ENCODE peak calls at places on chromosomes 1 and 21, in nine cellular contexts. V is nephron progenitor cell, P is RWPE1, K is AG10803, S is endodermal cell, W is left lung, Y is MM.1S, I is right lobe of liver, L is fibroblast of lung. Q is an unnamed sample.

GRCh38 chr1:109535971-109536491 is 3.6 kb upstream of the GPR61 start:
- DNase-seq in W (no peak), V (no peak), K (no peak), I (no peak), S (no peak), L (no peak), Y (no peak), P (no peak), Q (no peak)

GRCh38 chr1:112713466-112714312 is 1.4 kb downstream of the PPM1J start:
- DNase-seq in V (no peak), L (no peak), K (no peak), I (peak), W (no peak), P (no peak), Y (no peak), S (peak), Q (no peak)

GRCh38 chr1:23751050-23751814 is 8.0 kb downstream of the ELOA start:
- DNase-seq in V (peak), I (no peak), K (peak), W (no peak), L (peak), P (peak), S (peak), Y (peak), Q (no peak)

GRCh38 chr1:224635356-224635755 is 19.2 kb downstream of the CNIH3 start:
- DNase-seq in K (peak), W (no peak), V (no peak), P (peak), S (no peak), L (peak), Y (no peak), I (no peak), Q (no peak)

GRCh38 chr1:33392639-33393038 is 38.3 kb downstream of the PHC2 start:
- DNase-seq in K (peak), S (no peak), L (no peak), W (no peak), Y (no peak), I (no peak), P (no peak), V (no peak), Q (no peak)

GRCh38 chr1:228072658-228073043 is 9.9 kb upstream of the ARF1 start:
- DNase-seq in P (no peak), L (no peak), V (no peak), W (no peak), I (no peak), S (no peak), K (no peak), Y (no peak), Q (peak)

GRCh38 chr1:182784556-182785171 is 4.9 kb upstream of the NPL start:
- DNase-seq in W (no peak), I (no peak), P (peak), S (no peak), V (no peak), K (peak), Y (peak), L (peak), Q (no peak)

GRCh38 chr1:28343405-28343804 is 14.6 kb downstream of the MED18 start:
- DNase-seq in V (no peak), K (peak), W (no peak), I (no peak), L (peak), P (peak), Y (no peak), S (no peak), Q (no peak)

GRCh38 chr1:170273556-170274501 is 128.1 kb downstream of the NTMT2 start:
- DNase-seq in K (peak), V (no peak), I (no peak), Y (no peak), W (no peak), S (no peak), P (no peak), L (no peak), Q (no peak)

GRCh38 chr1:181972256-181972655 is 89.3 kb downstream of the ZNF648 start:
- DNase-seq in I (no peak), L (no peak), Y (no peak), S (no peak), V (no peak), P (no peak), W (no peak), K (no peak), Q (no peak)

GRCh38 chr1:226677121-226678020 is 61.7 kb downstream of the ITPKB start:
- DNase-seq in K (peak), P (peak), L (peak), W (no peak), Y (peak), S (no peak), I (no peak), V (no peak), Q (peak)

GRCh38 chr1:75083848-75084514 is 50.2 kb upstream of the LHX8 start:
- DNase-seq in V (no peak), W (no peak), Y (no peak), I (no peak), P (peak), S (no peak), L (peak), K (peak), Q (no peak)

GRCh38 chr1:1371354-1371740 is 3.7 kb downstream of the AURKAIP1 start:
- DNase-seq in S (no peak), K (peak), L (no peak), P (no peak), Y (no peak), I (no peak), V (no peak), W (peak), Q (no peak)

GRCh38 chr1:42993631-42994121 is 35.0 kb upstream of the SLC2A1 start:
- DNase-seq in Y (no peak), W (no peak), P (no peak), I (no peak), S (peak), K (no peak), L (no peak), V (no peak), Q (peak)

GRCh38 chr1:225318706-225319575 is 108.9 kb downstream of the LBR start:
- DNase-seq in W (no peak), V (peak), P (peak), K (peak), L (peak), I (no peak), Y (peak), S (peak), Q (no peak)

GRCh38 chr1:20625176-20626097 is 7.8 kb upstream of the PINK1 start:
- DNase-seq in K (no peak), P (no peak), L (no peak), I (no peak), W (no peak), S (peak), V (no peak), Y (no peak), Q (no peak)

GRCh38 chr1:178612261-178612660 is 99.4 kb downstream of the TEX35 start:
- DNase-seq in S (no peak), L (peak), P (peak), V (no peak), W (no peak), K (peak), I (no peak), Y (no peak), Q (no peak)

GRCh38 chr1:201584510-201584991 is 45.6 kb downstream of the NAV1 start:
- DNase-seq in Y (no peak), P (no peak), I (no peak), V (no peak), S (no peak), L (peak), W (no peak), K (peak), Q (no peak)

GRCh38 chr1:211576717-211577116 is 2.2 kb downstream of the SLC30A1 start:
- DNase-seq in P (no peak), W (no peak), K (no peak), V (no peak), I (no peak), S (no peak), L (no peak), Y (no peak), Q (no peak)

GRCh38 chr1:157140068-157140588 is 1.9 kb upstream of the ETV3 start:
- DNase-seq in S (no peak), V (no peak), P (no peak), I (no peak), Y (no peak), W (no peak), L (no peak), K (no peak), Q (no peak)

GRCh38 chr21:41932191-41932575 is 21.6 kb downstream of the C2CD2 start:
- DNase-seq in K (peak), Y (no peak), L (peak), W (no peak), P (peak), I (no peak), V (no peak), S (no peak), Q (no peak)

GRCh38 chr1:227929746-227930472 is 17.8 kb downstream of the WNT9A start:
- DNase-seq in L (no peak), I (no peak), Y (no peak), P (no peak), K (no peak), W (peak), S (no peak), V (no peak), Q (no peak)

DNA sequence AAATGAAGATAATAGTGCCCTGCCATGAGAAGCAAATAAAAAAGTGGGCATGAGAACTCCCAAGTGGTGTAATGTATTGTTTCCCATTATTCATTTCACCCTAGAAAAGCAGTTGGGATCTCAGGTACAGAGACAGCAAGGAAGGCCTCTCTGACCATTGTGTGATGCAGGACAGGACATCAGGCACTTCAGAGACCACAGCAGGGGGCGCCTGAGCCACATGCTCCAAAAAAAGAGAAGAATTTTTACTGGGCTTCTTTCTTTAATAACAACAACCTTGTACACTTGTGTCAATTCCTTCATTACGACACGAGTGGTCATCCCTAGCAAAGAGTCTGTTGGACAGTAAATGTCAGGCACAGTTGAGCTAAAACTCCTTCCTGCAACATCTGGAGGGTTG is 533.3 kb downstream of the OMA1 start:
- DNase-seq in S (peak), L (no peak), V (peak), I (no peak), W (no peak), Y (no peak), P (no peak), K (no peak), Q (no peak)
- TF ChIP-seq CTCF in S (peak), L (no peak), V (peak), I (peak), W (no peak), Y (no peak), P (no peak), K (no peak), Q (no peak)

DNA sequence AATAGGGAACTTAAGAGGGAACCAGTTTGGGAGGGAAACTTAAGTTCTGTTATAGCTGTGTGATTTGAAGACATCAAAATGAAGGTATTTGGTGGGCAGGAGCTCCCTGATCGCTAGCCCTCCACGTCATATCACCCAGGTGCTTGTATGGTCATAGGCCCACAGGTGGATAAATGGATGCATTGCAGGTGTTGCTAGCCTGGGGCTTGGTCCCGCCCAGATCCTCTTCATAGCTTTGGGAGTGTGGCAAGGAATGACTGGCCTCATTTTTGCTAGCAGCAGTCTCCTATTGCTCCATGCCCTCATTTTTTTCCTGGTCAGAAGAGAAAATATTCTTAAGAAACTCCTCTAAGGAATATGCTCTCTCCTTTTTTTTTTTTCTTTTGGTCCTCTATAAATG is 11.3 kb downstream of the GNPAT start:
- DNase-seq in W (no peak), S (peak), V (no peak), I (no peak), P (peak), L (no peak), K (no peak), Y (no peak), Q (no peak)
- TF ChIP-seq CTCF in W (no peak), S (peak), V (no peak), I (no peak), P (no peak), L (no peak), K (no peak), Y (no peak), Q (no peak)

DNA sequence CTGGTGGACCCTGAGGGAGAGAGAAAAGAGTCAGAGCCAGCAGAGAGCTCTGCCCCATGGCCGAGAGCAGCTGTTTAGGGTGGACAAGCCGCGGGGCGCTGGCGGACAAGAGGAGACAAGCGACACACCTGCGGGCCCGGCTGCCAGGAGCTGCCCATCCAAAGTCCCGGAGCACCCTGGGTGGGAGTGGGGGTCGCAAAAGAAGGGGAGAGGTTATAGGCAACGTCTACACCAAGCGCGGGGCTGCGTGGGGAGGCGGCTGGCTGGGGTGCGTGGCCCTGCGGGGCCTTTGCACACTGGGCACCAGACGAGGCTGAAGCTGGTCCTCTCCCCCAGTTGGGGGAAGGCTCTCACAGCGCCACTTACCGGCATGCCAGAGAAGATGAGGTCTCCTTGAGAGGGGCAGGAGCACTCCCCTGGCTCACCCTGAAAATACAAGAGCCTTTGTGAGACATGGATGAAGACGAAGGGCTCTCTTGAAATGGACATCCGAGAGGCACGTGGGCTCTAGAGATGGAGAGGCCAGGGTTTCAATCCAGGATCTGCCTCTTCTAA is 24.1 kb downstream of the COL16A1 start:
- DNase-seq in I (no peak), S (no peak), L (no peak), V (no peak), W (no peak), K (no peak), Y (no peak), P (no peak), Q (no peak)
- TF ChIP-seq CTCF in I (no peak), S (peak), L (no peak), V (no peak), W (no peak), K (no peak), Y (no peak), P (no peak), Q (no peak)

GRCh38 chr1:119448112-119448511 is 33.2 kb downstream of the HSD3B2 start:
- DNase-seq in L (no peak), I (no peak), S (peak), V (no peak), Y (no peak), W (no peak), P (no peak), K (no peak), Q (no peak)
- TF ChIP-seq CTCF in L (no peak), I (peak), S (peak), V (no peak), Y (no peak), W (no peak), P (no peak), K (no peak), Q (no peak)

GRCh38 chr1:18400347-18401102 is 80.2 kb upstream of the KLHDC7A start:
- DNase-seq in K (no peak), V (no peak), I (no peak), Y (no peak), W (no peak), S (no peak), L (no peak), P (no peak), Q (no peak)

GRCh38 chr1:18396247-18396646 is 84.5 kb upstream of the KLHDC7A start:
- DNase-seq in Y (no peak), W (no peak), P (peak), K (no peak), S (no peak), V (no peak), I (no peak), L (no peak), Q (no peak)

GRCh38 chr1:18397636-18398035 is 83.1 kb upstream of the KLHDC7A start:
- DNase-seq in K (no peak), S (no peak), Y (no peak), V (no peak), P (no peak), I (no peak), L (no peak), W (no peak), Q (no peak)

GRCh38 chr1:18401921-18402320 is 78.8 kb upstream of the KLHDC7A start:
- DNase-seq in S (no peak), W (no peak), L (no peak), Y (no peak), V (no peak), P (no peak), K (no peak), I (no peak), Q (no peak)

DNA sequence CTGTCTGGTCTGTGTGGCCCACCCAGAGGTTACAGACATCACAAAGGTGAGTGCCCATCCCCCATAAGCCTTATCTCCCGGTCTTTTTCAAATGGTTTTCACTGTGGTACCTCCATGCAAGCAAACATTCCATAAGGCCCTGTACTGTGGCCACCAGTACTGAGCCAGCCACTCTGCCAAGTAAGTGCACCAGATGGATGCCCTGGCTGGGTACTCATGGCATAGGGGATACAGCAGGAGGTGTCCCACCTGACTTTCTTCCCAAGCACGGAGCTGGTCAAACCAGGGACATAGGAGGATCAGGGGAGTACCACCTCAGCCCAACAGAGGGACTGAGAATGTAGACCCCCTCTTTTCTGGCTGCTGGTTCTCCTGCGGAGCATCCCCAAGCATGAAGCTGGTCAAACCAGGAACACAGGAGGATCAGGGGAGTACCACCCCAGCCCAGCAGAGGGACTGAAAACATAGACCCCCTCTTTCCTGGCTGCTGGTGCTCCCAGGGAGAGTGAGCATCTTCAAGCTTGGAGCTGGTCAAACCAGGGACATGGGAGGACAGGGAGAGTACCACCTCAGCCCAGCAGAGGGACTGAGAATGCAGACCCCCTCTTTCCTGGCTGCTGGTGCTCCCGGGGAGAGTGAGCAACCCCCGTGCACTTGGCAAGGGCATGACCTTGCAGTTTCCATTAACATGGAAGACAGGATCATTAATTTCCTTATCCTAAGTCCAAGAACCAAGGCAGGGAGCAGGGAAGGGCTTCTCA is 81.8 kb upstream of the KLHDC7A start:
- DNase-seq in L (no peak), K (no peak), W (no peak), P (no peak), V (no peak), S (peak), Y (no peak), I (no peak), Q (no peak)
- TF ChIP-seq CTCF in L (no peak), K (no peak), W (no peak), P (no peak), V (peak), S (peak), Y (no peak), I (no peak), Q (no peak)

GRCh38 chr1:62013264-62013663 is 181.4 kb upstream of the L1TD1 start:
- DNase-seq in P (no peak), W (no peak), L (no peak), S (no peak), Y (no peak), I (no peak), V (no peak), K (no peak), Q (no peak)

GRCh38 chr1:62012095-62012494 is 182.6 kb upstream of the L1TD1 start:
- DNase-seq in P (no peak), K (no peak), V (no peak), W (no peak), S (no peak), I (no peak), Y (no peak), L (no peak), Q (no peak)

GRCh38 chr1:62011007-62011406 is 183.6 kb upstream of the L1TD1 start:
- DNase-seq in L (no peak), Y (no peak), P (no peak), K (no peak), S (no peak), V (no peak), I (no peak), W (no peak), Q (no peak)

DNA sequence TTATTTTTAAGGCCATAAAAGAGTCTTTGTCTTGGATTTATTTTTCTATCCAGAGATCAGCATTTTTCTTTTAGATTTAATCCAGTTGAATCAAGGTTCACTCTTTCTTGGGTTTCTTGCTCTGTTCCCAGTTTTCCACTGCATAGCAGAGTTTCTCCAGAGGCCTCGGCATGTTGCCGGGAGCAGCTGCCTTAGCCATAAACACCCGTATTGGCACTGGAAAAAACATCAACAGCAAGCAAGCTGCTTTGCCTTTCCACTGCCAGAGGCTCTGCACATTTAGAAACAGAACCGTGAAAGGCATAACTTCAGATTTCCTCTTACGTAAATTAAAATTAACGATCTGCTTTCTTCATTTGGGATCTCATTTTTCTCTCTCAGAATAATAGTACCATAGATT is 181.8 kb upstream of the L1TD1 start:
- DNase-seq in S (no peak), V (no peak), K (no peak), Y (no peak), L (no peak), W (no peak), I (no peak), P (no peak), Q (no peak)
- TF ChIP-seq CTCF in S (no peak), V (no peak), K (no peak), Y (no peak), L (no peak), W (no peak), I (no peak), P (no peak), Q (no peak)